ENCODE peak calls at places on chromosomes 5 and 9, in four cellular contexts. I, Q, E and K are unnamed samples.

GRCh38 chr5:173739741-173740140 is 123.3 kb upstream of the BOD1 start:
- DNase-seq in I (no peak), Q (no peak), E (no peak), K (no peak)

GRCh38 chr5:14767942-14768837 is 103.4 kb downstream of the ANKH start:
- DNase-seq in I (no peak), Q (no peak), E (peak), K (no peak)

GRCh38 chr5:129459485-129460120 is 495 bp upstream of the ADAMTS19 start:
- DNase-seq in I (peak), Q (no peak), E (no peak), K (no peak)

GRCh38 chr5:91541696-91542095 is 158.6 kb upstream of the ARRDC3 start:
- DNase-seq in I (no peak), Q (peak), E (no peak), K (no peak)

GRCh38 chr5:45279109-45279508 is 417.1 kb downstream of the HCN1 start:
- DNase-seq in I (no peak), Q (no peak), E (no peak), K (no peak)

GRCh38 chr9:127974002-127974768 is 6.6 kb downstream of the EEIG1 start:
- DNase-seq in I (no peak), Q (no peak), E (no peak), K (peak)

GRCh38 chr5:132181011-132181629 is 46.5 kb downstream of the P4HA2 start:
- DNase-seq in I (no peak), Q (no peak), E (no peak), K (no peak)

GRCh38 chr5:107698286-107698685 is 27.5 kb upstream of the EFNA5 start:
- DNase-seq in I (no peak), Q (peak), E (no peak), K (no peak)

GRCh38 chr5:105978011-105978410 is 1692.7 kb downstream of the EFNA5 start:
- DNase-seq in I (no peak), Q (no peak), E (no peak), K (no peak)

GRCh38 chr5:74542477-74542876 is 98.1 kb downstream of the ENC1 start:
- DNase-seq in I (no peak), Q (no peak), E (no peak), K (no peak)

GRCh38 chr5:60354322-60354721 is 345.6 kb downstream of the DEPDC1B start:
- DNase-seq in I (no peak), Q (no peak), E (no peak), K (no peak)

GRCh38 chr9:100669968-100670367 is 92.1 kb downstream of the CAVIN4 start:
- DNase-seq in I (no peak), Q (no peak), E (no peak), K (no peak)

GRCh38 chr5:68257207-68257606 is 41.7 kb downstream of the PIK3R1 start:
- DNase-seq in I (no peak), Q (no peak), E (no peak), K (no peak)